ENCODE peak calls at places on chromosomes 6 and 20, in seven cellular contexts. W, R, F, Q, P, L and D are unnamed samples.

GRCh38 chr6:144688713-144689112 is 403.6 kb downstream of the UTRN start:
- DNase-seq in W (no peak), R (no peak), F (no peak), Q (no peak), P (no peak), L (no peak), D (no peak)

GRCh38 chr6:13695217-13695616 is 16.4 kb downstream of the RANBP9 start:
- DNase-seq in W (no peak), R (no peak), F (no peak), Q (no peak), P (no peak), L (no peak), D (no peak)

GRCh38 chr20:17177341-17177740 is 49.5 kb upstream of the PCSK2 start:
- DNase-seq in W (no peak), R (no peak), F (no peak), Q (no peak), P (no peak), L (no peak), D (no peak)

GRCh38 chr6:91288741-91289140 is 701.9 kb upstream of the MAP3K7 start:
- DNase-seq in W (no peak), R (no peak), F (no peak), Q (no peak), P (no peak), L (no peak), D (no peak)

GRCh38 chr6:140663094-140663493 is 1288.6 kb upstream of the CITED2 start:
- DNase-seq in W (no peak), R (no peak), F (no peak), Q (no peak), P (no peak), L (no peak), D (no peak)

GRCh38 chr6:7644394-7644793 is 54.4 kb downstream of the SNRNP48 start:
- DNase-seq in W (no peak), R (no peak), F (no peak), Q (no peak), P (no peak), L (no peak), D (no peak)

GRCh38 chr6:107496041-107496440 is 6.1 kb downstream of the SOBP start:
- DNase-seq in W (no peak), R (no peak), F (no peak), Q (no peak), P (no peak), L (no peak), D (no peak)

GRCh38 chr6:47016916-47017315 is 25.2 kb downstream of the ADGRF1 start:
- DNase-seq in W (no peak), R (no peak), F (no peak), Q (no peak), P (no peak), L (no peak), D (no peak)

GRCh38 chr6:153965996-153966395 is 73.0 kb upstream of the OPRM1 start:
- DNase-seq in W (no peak), R (no peak), F (no peak), Q (no peak), P (peak), L (no peak), D (no peak)

GRCh38 chr6:163712981-163713380 is 298.5 kb downstream of the QKI start:
- DNase-seq in W (no peak), R (no peak), F (no peak), Q (no peak), P (no peak), L (no peak), D (no peak)

GRCh38 chr6:154370545-154370944 is 13.9 kb upstream of the IPCEF1 start:
- DNase-seq in W (no peak), R (peak), F (peak), Q (peak), P (no peak), L (no peak), D (peak)

GRCh38 chr20:13545755-13546154 is 93.0 kb downstream of the TASP1 start:
- DNase-seq in W (no peak), R (no peak), F (no peak), Q (no peak), P (no peak), L (no peak), D (no peak)

GRCh38 chr20:9112541-9113515 is 43.9 kb downstream of the PLCB4 start:
- DNase-seq in W (no peak), R (no peak), F (no peak), Q (peak), P (peak), L (no peak), D (no peak)

GRCh38 chr6:107511410-107512070 is 21.6 kb downstream of the SOBP start:
- DNase-seq in W (peak), R (no peak), F (no peak), Q (no peak), P (no peak), L (no peak), D (no peak)